ENCODE peak calls at places on chromosome 22, in four cellular contexts. One of them, this sample, is unnamed.

GRCh38 chr22:26887456-26887855 is 230.1 kb downstream of the MIAT start:
- DNase-seq in heart left ventricle: no peak
- DNase-seq in IMR-90: peak
- DNase-seq in ovary: no peak
- DNase-seq in this sample: no peak

GRCh38 chr22:43883719-43884415 is 7.9 kb downstream of the PNPLA5 start:
- DNase-seq in heart left ventricle: no peak
- DNase-seq in IMR-90: no peak
- DNase-seq in ovary: no peak
- DNase-seq in this sample: no peak

GRCh38 chr22:37330200-37331033 is 48.1 kb downstream of the CYTH4 start:
- DNase-seq in heart left ventricle: no peak
- DNase-seq in IMR-90: peak
- DNase-seq in ovary: no peak
- DNase-seq in this sample: no peak

GRCh38 chr22:37749831-37750595 is 53.2 kb downstream of the TRIOBP start:
- DNase-seq in heart left ventricle: peak
- DNase-seq in IMR-90: peak
- DNase-seq in ovary: no peak
- DNase-seq in this sample: peak

GRCh38 chr22:19959587-19960490 is 18.2 kb upstream of the TXNRD2 start:
- DNase-seq in heart left ventricle: peak
- DNase-seq in IMR-90: no peak
- DNase-seq in ovary: peak
- DNase-seq in this sample: no peak

GRCh38 chr22:49372111-49372529 is 455.6 kb downstream of the BRD1 start:
- DNase-seq in heart left ventricle: no peak
- DNase-seq in IMR-90: no peak
- DNase-seq in ovary: no peak
- DNase-seq in this sample: no peak

GRCh38 chr22:27474711-27475547 is 326.6 kb downstream of the MN1 start:
- DNase-seq in heart left ventricle: no peak
- DNase-seq in IMR-90: peak
- DNase-seq in ovary: peak
- DNase-seq in this sample: peak

GRCh38 chr22:43042101-43042780 is 27.3 kb upstream of the PACSIN2 start:
- DNase-seq in heart left ventricle: no peak
- DNase-seq in IMR-90: peak
- DNase-seq in ovary: no peak
- DNase-seq in this sample: no peak

GRCh38 chr22:43566021-43566420 is 154.2 kb downstream of the MPPED1 start:
- DNase-seq in heart left ventricle: no peak
- DNase-seq in IMR-90: no peak
- DNase-seq in ovary: no peak
- DNase-seq in this sample: no peak

GRCh38 chr22:43002198-43002577 is 12.8 kb downstream of the PACSIN2 start:
- DNase-seq in heart left ventricle: no peak
- DNase-seq in IMR-90: peak
- DNase-seq in ovary: no peak
- DNase-seq in this sample: no peak

GRCh38 chr22:43293259-43293658 is 49.9 kb downstream of the SCUBE1 start:
- DNase-seq in heart left ventricle: no peak
- DNase-seq in IMR-90: no peak
- DNase-seq in ovary: no peak
- DNase-seq in this sample: no peak

GRCh38 chr22:41127447-41127846 is 35.1 kb downstream of the EP300 start:
- DNase-seq in heart left ventricle: no peak
- DNase-seq in IMR-90: no peak
- DNase-seq in ovary: no peak
- DNase-seq in this sample: no peak

GRCh38 chr22:26367402-26368245 is 61.4 kb upstream of the ASPHD2 start:
- DNase-seq in heart left ventricle: peak
- DNase-seq in IMR-90: peak
- DNase-seq in ovary: no peak
- DNase-seq in this sample: peak

GRCh38 chr22:37427711-37428635 is 694 bp upstream of the ELFN2 start:
- DNase-seq in heart left ventricle: no peak
- DNase-seq in IMR-90: no peak
- DNase-seq in ovary: no peak
- DNase-seq in this sample: no peak

GRCh38 chr22:25748140-25748539 is 6.2 kb downstream of the MYO18B start:
- DNase-seq in heart left ventricle: no peak
- DNase-seq in IMR-90: no peak
- DNase-seq in ovary: no peak
- DNase-seq in this sample: no peak

GRCh38 chr22:23256138-23256932 is 76.0 kb downstream of the BCR start:
- DNase-seq in heart left ventricle: no peak
- DNase-seq in IMR-90: no peak
- DNase-seq in ovary: no peak
- DNase-seq in this sample: no peak

GRCh38 chr22:35631597-35631996 is 14.5 kb upstream of the MB start:
- DNase-seq in heart left ventricle: no peak
- DNase-seq in IMR-90: no peak
- DNase-seq in ovary: no peak
- DNase-seq in this sample: peak

GRCh38 chr22:30227438-30228228 is 18.9 kb downstream of the LIF start:
- DNase-seq in heart left ventricle: peak
- DNase-seq in IMR-90: no peak
- DNase-seq in ovary: no peak
- DNase-seq in this sample: no peak

GRCh38 chr22:27616033-27616432 is 185.5 kb downstream of the MN1 start:
- DNase-seq in heart left ventricle: no peak
- DNase-seq in IMR-90: no peak
- DNase-seq in ovary: no peak
- DNase-seq in this sample: no peak

GRCh38 chr22:30861688-30862552 is 106.7 kb downstream of the MORC2 start:
- DNase-seq in heart left ventricle: no peak
- DNase-seq in IMR-90: no peak
- DNase-seq in ovary: no peak
- DNase-seq in this sample: no peak

GRCh38 chr22:30876925-30877553 is 91.5 kb downstream of the MORC2 start:
- DNase-seq in heart left ventricle: peak
- DNase-seq in IMR-90: peak
- DNase-seq in ovary: peak
- DNase-seq in this sample: peak

GRCh38 chr22:28410050-28410816 is 269.4 kb downstream of the TTC28 start:
- DNase-seq in heart left ventricle: no peak
- DNase-seq in IMR-90: peak
- DNase-seq in ovary: no peak
- DNase-seq in this sample: no peak

GRCh38 chr22:24157783-24158170 is 23.5 kb upstream of the SUSD2 start:
- DNase-seq in heart left ventricle: no peak
- DNase-seq in IMR-90: no peak
- DNase-seq in ovary: no peak
- DNase-seq in this sample: no peak

GRCh38 chr22:46501701-46502100 is 35.7 kb downstream of the CELSR1 start:
- DNase-seq in heart left ventricle: no peak
- DNase-seq in IMR-90: peak
- DNase-seq in ovary: no peak
- DNase-seq in this sample: no peak

GRCh38 chr22:29312218-29313125 is 3.0 kb downstream of the RASL10A start:
- DNase-seq in heart left ventricle: no peak
- DNase-seq in IMR-90: no peak
- DNase-seq in ovary: no peak
- DNase-seq in this sample: no peak

GRCh38 chr22:47045691-47046410 is 283.4 kb downstream of the TBC1D22A start:
- DNase-seq in heart left ventricle: no peak
- DNase-seq in IMR-90: no peak
- DNase-seq in ovary: no peak
- DNase-seq in this sample: no peak

GRCh38 chr22:50523458-50523805 is 2.0 kb downstream of the SCO2 start:
- DNase-seq in heart left ventricle: no peak
- DNase-seq in IMR-90: no peak
- DNase-seq in ovary: no peak
- DNase-seq in this sample: no peak
- TF ChIP-seq POLR2A in heart left ventricle: no peak
- TF ChIP-seq POLR2A in IMR-90: no peak
- TF ChIP-seq POLR2A in ovary: no peak
- TF ChIP-seq POLR2A in this sample: no peak

GRCh38 chr22:38845368-38845740 is 1.5 kb upstream of the NPTXR start:
- DNase-seq in heart left ventricle: no peak
- DNase-seq in IMR-90: no peak
- DNase-seq in ovary: no peak
- DNase-seq in this sample: no peak
- H3K27ac ChIP-seq in heart left ventricle: no peak
- H3K27ac ChIP-seq in IMR-90: no peak
- H3K27ac ChIP-seq in ovary: no peak
- H3K27ac ChIP-seq in this sample: no peak

GRCh38 chr22:21818487-21819182 is 48.8 kb downstream of the MAPK1 start:
- DNase-seq in heart left ventricle: no peak
- DNase-seq in IMR-90: no peak
- DNase-seq in ovary: no peak
- DNase-seq in this sample: no peak

GRCh38 chr22:21816472-21816786 is 51.0 kb downstream of the MAPK1 start:
- DNase-seq in heart left ventricle: no peak
- DNase-seq in IMR-90: no peak
- DNase-seq in ovary: no peak
- DNase-seq in this sample: no peak

GRCh38 chr22:21815357-21815756 is 52.1 kb downstream of the MAPK1 start:
- DNase-seq in heart left ventricle: no peak
- DNase-seq in IMR-90: no peak
- DNase-seq in ovary: no peak
- DNase-seq in this sample: no peak

GRCh38 chr22:21815958-21816357 is 51.5 kb downstream of the MAPK1 start:
- DNase-seq in heart left ventricle: no peak
- DNase-seq in IMR-90: no peak
- DNase-seq in ovary: no peak
- DNase-seq in this sample: no peak

DNA sequence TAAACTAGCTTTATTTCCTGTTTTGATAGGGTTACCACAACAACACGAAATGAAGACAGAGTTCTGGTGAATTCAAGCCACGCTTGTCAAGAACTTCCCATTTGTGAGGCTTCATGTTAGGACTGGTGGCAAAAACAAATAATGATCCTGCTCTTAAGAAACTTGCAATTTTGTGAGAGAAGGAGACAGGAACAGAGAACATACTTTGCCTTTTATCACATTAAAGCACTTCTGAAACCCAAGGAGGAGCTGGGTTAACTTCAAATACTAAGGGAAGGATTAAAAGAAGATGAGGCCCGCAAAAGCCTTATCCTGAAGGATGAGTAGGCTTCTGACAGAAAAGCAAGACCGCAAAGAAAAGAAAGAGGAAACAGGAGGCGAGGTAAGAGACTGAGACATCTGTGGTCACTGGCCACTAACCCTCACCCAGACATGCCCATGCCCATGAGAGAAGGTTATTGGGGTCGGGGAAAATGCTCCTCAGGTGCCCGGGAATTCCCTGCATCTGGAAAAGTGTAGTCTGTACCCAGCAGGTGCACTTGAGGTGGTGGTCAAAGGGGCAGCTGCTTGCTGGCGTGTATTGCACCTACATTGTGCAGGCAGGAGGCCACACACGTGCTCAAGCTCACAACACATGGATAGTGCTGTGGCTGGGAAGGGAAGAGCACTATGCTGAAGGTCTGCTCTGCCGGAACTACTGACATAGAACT is 50.5 kb downstream of the MAPK1 start:
- DNase-seq in heart left ventricle: no peak
- DNase-seq in IMR-90: peak
- DNase-seq in ovary: no peak
- DNase-seq in this sample: peak
- TF ChIP-seq POLR2A in heart left ventricle: no peak
- TF ChIP-seq POLR2A in IMR-90: no peak
- TF ChIP-seq POLR2A in ovary: no peak
- TF ChIP-seq POLR2A in this sample: no peak

GRCh38 chr22:18068381-18068988 is 9.3 kb upstream of the PEX26 start:
- DNase-seq in heart left ventricle: peak
- DNase-seq in IMR-90: peak
- DNase-seq in ovary: no peak
- DNase-seq in this sample: no peak

GRCh38 chr22:18066181-18066859 is 11.5 kb upstream of the PEX26 start:
- DNase-seq in heart left ventricle: no peak
- DNase-seq in IMR-90: no peak
- DNase-seq in ovary: no peak
- DNase-seq in this sample: no peak

GRCh38 chr22:18068991-18069390 is 8.8 kb upstream of the PEX26 start:
- DNase-seq in heart left ventricle: no peak
- DNase-seq in IMR-90: no peak
- DNase-seq in ovary: no peak
- DNase-seq in this sample: no peak

GRCh38 chr22:18067121-18067520 is 10.7 kb upstream of the PEX26 start:
- DNase-seq in heart left ventricle: no peak
- DNase-seq in IMR-90: no peak
- DNase-seq in ovary: no peak
- DNase-seq in this sample: no peak

GRCh38 chr22:18067548-18068341 is 10.0 kb upstream of the PEX26 start:
- DNase-seq in heart left ventricle: no peak
- DNase-seq in IMR-90: no peak
- DNase-seq in ovary: no peak
- DNase-seq in this sample: no peak
- H3K27ac ChIP-seq in heart left ventricle: peak
- H3K27ac ChIP-seq in IMR-90: peak
- H3K27ac ChIP-seq in ovary: peak
- H3K27ac ChIP-seq in this sample: no peak

This sample was measured in thyroid gland.